ENCODE peak calls at places on chromosome 20, in six cellular contexts. G, P, R, E, O and T are unnamed samples.

GRCh38 chr20:21003902-21004301 is 102.3 kb downstream of the LINC00237 start:
- ATAC-seq in O (no peak), E (peak), R (no peak), P (no peak), G (no peak), T (no peak)

GRCh38 chr20:46894579-46894958 is at the start of gene EYA2:
- ATAC-seq in P (no peak), E (no peak), O (no peak), G (no peak), R (peak), T (peak)

GRCh38 chr20:44742304-44743079 is 3.2 kb upstream of the KCNK15 start:
- ATAC-seq in G (no peak), R (no peak), E (no peak), P (no peak), O (no peak), T (no peak)

GRCh38 chr20:48600470-48600945 is 227.3 kb downstream of the PREX1 start:
- ATAC-seq in O (no peak), P (no peak), E (no peak), G (no peak), R (no peak), T (no peak)

GRCh38 chr20:48703511-48704219 is 124.1 kb downstream of the PREX1 start:
- ATAC-seq in R (peak), E (no peak), G (no peak), O (no peak), P (no peak), T (no peak)

GRCh38 chr20:37220796-37221195 is 40.8 kb downstream of the GHRH start:
- ATAC-seq in R (peak), G (no peak), P (no peak), E (no peak), O (no peak), T (peak)

GRCh38 chr20:60787264-60787663 is 464.8 kb upstream of the CDH4 start:
- ATAC-seq in P (no peak), R (no peak), G (no peak), E (no peak), O (no peak), T (no peak)

GRCh38 chr20:4090756-4091331 is 75.5 kb upstream of the RNF24 start:
- ATAC-seq in E (no peak), O (no peak), R (no peak), P (no peak), G (no peak), T (no peak)

GRCh38 chr20:58433759-58434158 is 44.7 kb downstream of the VAPB start:
- ATAC-seq in O (no peak), E (no peak), P (no peak), R (peak), G (no peak), T (peak)

GRCh38 chr20:37356387-37356786 is 10.4 kb downstream of the SRC start:
- ATAC-seq in E (no peak), P (no peak), G (peak), O (no peak), R (peak), T (peak)

GRCh38 chr20:50756447-50756846 is 25.1 kb downstream of the PARD6B start:
- ATAC-seq in O (no peak), R (no peak), G (no peak), E (no peak), P (no peak), T (no peak)

GRCh38 chr20:59253325-59253724 is 47.1 kb upstream of the EDN3 start:
- ATAC-seq in G (no peak), P (peak), E (peak), O (peak), R (no peak), T (no peak)

GRCh38 chr20:62350629-62351422 is 16.3 kb downstream of the LAMA5 start:
- ATAC-seq in G (peak), E (peak), R (no peak), P (no peak), O (no peak), T (no peak)

GRCh38 chr20:32195581-32195980 is 12.0 kb downstream of the PLAGL2 start:
- ATAC-seq in E (no peak), R (no peak), G (no peak), P (no peak), O (no peak), T (no peak)

GRCh38 chr20:37524859-37525708 is 2.6 kb downstream of the BLCAP start:
- ATAC-seq in P (no peak), G (no peak), R (no peak), O (peak), E (peak), T (no peak)

GRCh38 chr20:31496761-31497295 is 17.4 kb upstream of the HM13 start:
- ATAC-seq in E (no peak), G (no peak), P (no peak), O (no peak), R (peak), T (peak)

GRCh38 chr20:49856904-49857303 is 44.3 kb downstream of the SLC9A8 start:
- ATAC-seq in E (no peak), P (no peak), G (no peak), O (no peak), R (no peak), T (no peak)

GRCh38 chr20:40497781-40498691 is 191.0 kb downstream of the MAFB start:
- ATAC-seq in E (no peak), P (no peak), G (no peak), O (peak), R (peak), T (peak)

GRCh38 chr20:38126146-38126912 is 38.7 kb downstream of the TGM2 start:
- ATAC-seq in O (no peak), G (peak), E (no peak), P (no peak), R (peak), T (no peak)

GRCh38 chr20:36658300-36658699 is 12.3 kb upstream of the SLA2 start:
- ATAC-seq in P (peak), R (no peak), O (peak), G (no peak), E (no peak), T (no peak)

GRCh38 chr20:23407770-23408467 is 13.4 kb downstream of the NAPB start:
- ATAC-seq in R (no peak), E (peak), G (no peak), P (peak), O (peak), T (no peak)

GRCh38 chr20:38489181-38489580 is 16.5 kb downstream of the RALGAPB start:
- ATAC-seq in P (no peak), R (no peak), E (no peak), G (no peak), O (no peak), T (no peak)

GRCh38 chr20:59831024-59831900 is 102.2 kb downstream of the SYCP2 start:
- ATAC-seq in P (no peak), E (no peak), O (no peak), G (no peak), R (no peak), T (no peak)

GRCh38 chr20:50250748-50251382 is 60.2 kb downstream of the CEBPB start:
- ATAC-seq in O (no peak), R (no peak), P (no peak), E (no peak), G (no peak), T (no peak)

GRCh38 chr20:62356948-62357667 is 10.0 kb downstream of the LAMA5 start:
- ATAC-seq in P (no peak), E (no peak), R (peak), G (no peak), O (no peak), T (peak)

GRCh38 chr20:29741894-29742698 is 1515.4 kb upstream of the DEFB115 start:
- ATAC-seq in E (peak), O (peak), P (no peak), G (no peak), R (peak), T (no peak)

GRCh38 chr20:364905-365794 is 15.4 kb upstream of the TRIB3 start:
- ATAC-seq in R (no peak), O (peak), P (no peak), G (peak), E (peak), T (no peak)